ENCODE peak calls at places on chromosome 2, in five cellular contexts. S is IMR-90, V is mesenchymal stem cell, A is trophoblast cell, D is H1. B is an unnamed sample.

GRCh38 chr2:46239847-46240181 is 57.4 kb upstream of the EPAS1 start:
- DNase-seq in D (no peak), S (no peak), A (no peak), V (no peak), B (no peak)

GRCh38 chr2:38076250-38076709 is 329 bp upstream of the CYP1B1 start:
- DNase-seq in A (peak), V (peak), D (peak), S (peak), B (peak)

GRCh38 chr2:62293490-62294212 is 97.7 kb downstream of the B3GNT2 start:
- DNase-seq in D (peak), A (peak), V (peak), S (no peak), B (peak)

GRCh38 chr2:163808406-163808805 is 72.6 kb upstream of the FIGN start:
- DNase-seq in V (no peak), D (no peak), S (no peak), A (no peak), B (no peak)

GRCh38 chr2:221753401-221753800 is 181.3 kb upstream of the EPHA4 start:
- DNase-seq in S (no peak), A (no peak), V (no peak), D (no peak), B (no peak)

GRCh38 chr2:80351229-80351628 is 46.7 kb upstream of the LRRTM1 start:
- DNase-seq in S (no peak), D (no peak), A (no peak), V (no peak), B (no peak)

GRCh38 chr2:46257476-46257875 is 39.7 kb upstream of the EPAS1 start:
- DNase-seq in A (peak), S (peak), D (no peak), V (peak), B (no peak)

GRCh38 chr2:62195421-62196277 is at the start of gene B3GNT2:
- DNase-seq in D (peak), A (peak), S (peak), V (peak), B (peak)

GRCh38 chr2:240503375-240503774 is 54.4 kb downstream of the ANKMY1 start:
- DNase-seq in A (no peak), D (no peak), S (no peak), V (no peak), B (no peak)

GRCh38 chr2:15734871-15735737 is 143.4 kb downstream of the DDX1 start:
- DNase-seq in D (no peak), S (no peak), A (no peak), V (peak), B (no peak)

GRCh38 chr2:204892506-204893255 is 347.4 kb downstream of the PARD3B start:
- DNase-seq in A (no peak), V (peak), D (no peak), S (peak), B (no peak)

GRCh38 chr2:200199576-200200263 is 106.8 kb upstream of the SPATS2L start:
- DNase-seq in S (no peak), V (no peak), D (peak), A (no peak), B (no peak)

GRCh38 chr2:55049794-55050132 is 488 bp downstream of the RTN4 start:
- DNase-seq in D (no peak), S (no peak), A (no peak), V (no peak), B (no peak)

GRCh38 chr2:121627525-121628050 is 21.7 kb downstream of the CLASP1 start:
- DNase-seq in D (no peak), V (no peak), S (no peak), A (no peak), B (no peak)

GRCh38 chr2:169080250-169081035 is 11.1 kb downstream of the DHRS9 start:
- DNase-seq in A (no peak), D (no peak), S (no peak), V (no peak), B (no peak)

GRCh38 chr2:107303964-107304363 is 418.0 kb upstream of the ST6GAL2 start:
- DNase-seq in S (no peak), V (no peak), D (no peak), A (no peak), B (no peak)

GRCh38 chr2:25309402-25309801 is 32.3 kb downstream of the DNMT3A start:
- DNase-seq in S (peak), A (peak), D (peak), V (peak), B (peak)

GRCh38 chr2:69815717-69816116 is 13.7 kb upstream of the GMCL1 start:
- DNase-seq in A (no peak), V (no peak), S (no peak), D (peak), B (no peak)

GRCh38 chr2:32745675-32746074 is 117.8 kb downstream of the TTC27 start:
- DNase-seq in A (no peak), D (no peak), V (no peak), S (no peak), B (no peak)

GRCh38 chr2:159921752-159922404 is 123.9 kb upstream of the CD302 start:
- DNase-seq in S (peak), A (peak), D (peak), V (peak), B (peak)

GRCh38 chr2:96264656-96265348 is 995 bp downstream of the TMEM127 start:
- DNase-seq in V (peak), A (no peak), S (peak), D (no peak), B (no peak)

GRCh38 chr2:105736145-105736544 is 8.6 kb upstream of the NCK2 start:
- DNase-seq in S (no peak), V (no peak), D (no peak), A (no peak), B (no peak)

GRCh38 chr2:13666582-13667414 is 950.1 kb downstream of the TRIB2 start:
- DNase-seq in D (no peak), V (no peak), S (no peak), A (peak), B (no peak)

GRCh38 chr2:23532311-23533013 is 147.5 kb downstream of the KLHL29 start:
- DNase-seq in A (no peak), S (no peak), D (no peak), V (peak), B (no peak)

GRCh38 chr2:18959200-18959599 is 369.8 kb upstream of the NT5C1B start:
- DNase-seq in V (no peak), A (no peak), S (no peak), D (no peak), B (no peak)

GRCh38 chr2:119749405-119750066 is 10.2 kb upstream of the PTPN4 start:
- DNase-seq in A (no peak), S (peak), V (no peak), D (no peak), B (no peak)

GRCh38 chr2:201502713-201503112 is 51.2 kb downstream of the STRADB start:
- DNase-seq in D (no peak), A (no peak), S (no peak), V (no peak), B (no peak)

GRCh38 chr2:164890533-164890932 is 48.9 kb upstream of the COBLL1 start:
- DNase-seq in D (no peak), A (no peak), S (peak), V (no peak), B (no peak)

GRCh38 chr2:119254601-119255080 is 31.0 kb downstream of the STEAP3 start:
- DNase-seq in D (no peak), A (no peak), V (no peak), S (no peak), B (no peak)

GRCh38 chr2:226184940-226185575 is 614.6 kb downstream of the IRS1 start:
- DNase-seq in D (no peak), A (no peak), V (peak), S (peak), B (no peak)

GRCh38 chr2:59006204-59006603 is 765.1 kb upstream of the FANCL start:
- DNase-seq in S (no peak), D (no peak), A (no peak), V (no peak), B (no peak)

GRCh38 chr2:236717719-236718118 is 148.1 kb downstream of the ACKR3 start:
- DNase-seq in S (no peak), D (no peak), A (no peak), V (no peak), B (no peak)

GRCh38 chr2:43748333-43748732 is 25.5 kb upstream of the DYNC2LI1 start:
- DNase-seq in A (no peak), V (no peak), S (no peak), D (no peak), B (no peak)

GRCh38 chr2:197613509-197613987 is 61.8 kb downstream of the RFTN2 start:
- DNase-seq in S (peak), D (no peak), V (peak), A (no peak), B (no peak)

GRCh38 chr2:95313296-95314265 is 16.4 kb downstream of the KCNIP3 start:
- DNase-seq in V (no peak), A (peak), S (no peak), D (no peak), B (no peak)

GRCh38 chr2:203853722-203854121 is 13.8 kb upstream of the CTLA4 start:
- DNase-seq in A (no peak), S (no peak), V (no peak), D (no peak), B (no peak)

GRCh38 chr2:80074321-80074720 is 230.2 kb downstream of the LRRTM1 start:
- DNase-seq in D (no peak), V (no peak), A (no peak), S (no peak), B (no peak)

GRCh38 chr2:37851428-37851827 is 73.7 kb upstream of the RMDN2 start:
- DNase-seq in A (no peak), S (no peak), V (no peak), D (no peak), B (no peak)

GRCh38 chr2:216344206-216344957 is 27.9 kb downstream of the MARCHF4 start:
- DNase-seq in V (no peak), S (no peak), A (no peak), D (no peak), B (no peak)

GRCh38 chr2:216344958-216345315 is 27.3 kb downstream of the MARCHF4 start:
- DNase-seq in A (no peak), S (no peak), V (peak), D (no peak), B (no peak)

GRCh38 chr2:216348909-216349308 is 23.4 kb downstream of the MARCHF4 start:
- DNase-seq in S (peak), V (peak), A (peak), D (no peak), B (no peak)

GRCh38 chr2:216345846-216346245 is 26.4 kb downstream of the MARCHF4 start:
- DNase-seq in A (peak), D (no peak), S (no peak), V (peak), B (no peak)

GRCh38 chr2:216346781-216347180 is 25.5 kb downstream of the MARCHF4 start:
- DNase-seq in V (no peak), S (no peak), D (no peak), A (no peak), B (no peak)
- H2AK5ac ChIP-seq in V (no peak), S (no peak), D (peak), A (no peak), B (no peak)

GRCh38 chr2:51103205-51103604 is 71.3 kb upstream of the NRXN1 start:
- DNase-seq in V (peak), D (peak), S (peak), A (peak), B (peak)
- H3K14ac ChIP-seq in V (peak), D (no peak), S (peak), A (no peak), B (peak)

DNA sequence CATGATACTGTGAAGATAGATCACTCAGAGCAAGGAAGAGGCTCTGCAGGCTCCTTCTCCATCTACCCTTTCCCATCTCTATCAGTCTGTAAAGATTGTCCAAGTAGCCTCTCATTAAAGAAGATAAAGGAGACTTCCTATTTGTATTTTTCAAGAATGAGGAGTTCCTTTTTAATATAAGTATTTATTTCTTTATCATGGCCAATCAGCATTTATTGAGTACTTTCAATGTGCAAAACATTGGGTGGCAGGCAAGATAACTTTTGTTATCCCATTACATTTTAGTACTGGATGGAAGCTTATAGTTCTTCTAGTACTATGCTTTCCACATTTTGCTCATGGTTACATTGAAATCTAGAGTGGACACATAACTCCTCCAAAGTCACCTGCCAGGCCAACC is 3.6 kb upstream of the PDE11A start:
- DNase-seq in D (no peak), S (no peak), V (no peak), A (no peak), B (no peak)
- H3K4me3 ChIP-seq in D (no peak), S (no peak), V (no peak), A (no peak), B (no peak)

GRCh38 chr2:26617259-26618083 is 23.7 kb downstream of the CIB4 start:
- DNase-seq in V (no peak), S (no peak), A (no peak), D (peak), B (no peak)
- H2AK5ac ChIP-seq in V (no peak), S (no peak), A (no peak), D (no peak), B (peak)

GRCh38 chr2:28751102-28751955 is at the start of gene PPP1CB:
- DNase-seq in S (peak), V (peak), A (peak), D (peak), B (peak)
- H3K14ac ChIP-seq in S (peak), V (peak), A (peak), D (no peak), B (peak)

DNA sequence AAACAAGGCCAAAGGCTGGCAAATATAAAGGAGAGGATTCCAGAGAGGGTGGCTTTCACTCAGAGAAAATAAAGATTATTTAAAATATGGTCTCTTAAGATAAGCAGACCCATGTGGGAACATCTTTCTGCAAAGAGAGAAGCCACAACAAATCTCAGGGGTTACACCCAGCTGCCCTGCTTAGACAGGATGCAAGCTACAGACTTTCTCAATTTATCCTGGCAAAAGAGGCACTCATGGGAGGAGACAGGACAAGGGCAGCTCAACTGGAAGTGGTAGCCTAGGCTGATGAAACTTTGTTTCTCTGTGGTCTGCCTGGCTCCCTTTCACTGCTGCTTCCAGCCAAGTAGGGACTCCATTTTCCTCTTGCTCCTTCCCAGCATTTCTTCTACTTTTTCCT is 25.9 kb upstream of the SULT1C4 start:
- DNase-seq in V (peak), A (no peak), S (no peak), D (no peak), B (no peak)
- H3K4me3 ChIP-seq in V (no peak), A (no peak), S (no peak), D (no peak), B (no peak)

GRCh38 chr2:224278531-224278930 is 123.4 kb downstream of the FAM124B start:
- DNase-seq in V (no peak), D (no peak), S (peak), A (no peak), B (no peak)
- H2AK5ac ChIP-seq in V (no peak), D (no peak), S (peak), A (no peak), B (no peak)